ENCODE peak calls at places on chromosomes 11 and 22, in six cellular contexts. J is stimulated activated CD4-positive, alpha-beta T cell treated with anti-CD3 and anti-CD28 coated beads, Interleukin-15, amount 100 ng/mL, for 1 hour; V is posterior cingulate gyrus; R is GM10248; H is KBM-7; S is T-helper 1 cell. N is an unnamed sample.

GRCh38 chr22:47174671-47175111 is 412.2 kb downstream of the TBC1D22A start:
- DNase-seq in R (no peak), J (no peak), H (no peak), S (peak), V (peak), N (no peak)

GRCh38 chr22:43857367-43857766 is 4.9 kb downstream of the SULT4A1 start:
- DNase-seq in J (no peak), H (no peak), R (no peak), S (no peak), V (no peak), N (no peak)

GRCh38 chr22:36145881-36146280 is 14.7 kb downstream of the APOL3 start:
- DNase-seq in S (no peak), V (no peak), J (no peak), H (no peak), R (no peak), N (no peak)

GRCh38 chr11:4636136-4636535 is 1.1 kb upstream of the OR51D1 start:
- DNase-seq in V (no peak), S (no peak), R (no peak), H (no peak), J (no peak), N (no peak)

GRCh38 chr22:35987487-35987886 is 41.1 kb downstream of the RBFOX2 start:
- DNase-seq in J (no peak), V (no peak), S (no peak), H (no peak), R (no peak), N (peak)

GRCh38 chr11:6206456-6207180 is 1.3 kb downstream of the C11orf42 start:
- DNase-seq in J (no peak), S (no peak), V (no peak), H (no peak), R (no peak), N (no peak)

GRCh38 chr11:64092119-64092760 is 56.5 kb downstream of the FLRT1 start:
- DNase-seq in J (no peak), H (no peak), V (peak), R (no peak), S (no peak), N (no peak)

GRCh38 chr11:14125529-14125928 is 163.0 kb downstream of the SPON1 start:
- DNase-seq in V (no peak), H (no peak), S (no peak), R (no peak), J (no peak), N (no peak)

GRCh38 chr11:7278314-7278917 is 26.7 kb downstream of the SYT9 start:
- DNase-seq in H (peak), V (no peak), R (peak), J (no peak), S (no peak), N (peak)

GRCh38 chr11:83713701-83714100 is 427.5 kb upstream of the CCDC90B start:
- DNase-seq in R (no peak), J (no peak), V (peak), S (no peak), H (no peak), N (no peak)

N was measured in NAMALWA.